ENCODE peak calls at places on chromosome 15, in eight cellular contexts. M is H9, C is body of pancreas, H is adrenal gland, K is PC-3, L is stomach, W is fibroblast of lung, N is HepG2. E is an unnamed sample. For H3K4me1, the result is how much of the 10 kb centered on the place peaks cover.

GRCh38 chr15:89888214-89888804 is 5.5 kb downstream of the AP3S2 start:
- DNase-seq in M (no peak), C (peak), H (peak), K (peak), L (no peak), W (peak), N (peak), E (no peak)

GRCh38 chr15:58467121-58467721 is 35.4 kb downstream of the LIPC start:
- DNase-seq in M (no peak), C (no peak), H (no peak), K (no peak), L (no peak), W (peak), N (peak), E (no peak)

GRCh38 chr15:40536501-40536900 is 28.3 kb downstream of the CCDC32 start:
- DNase-seq in M (no peak), C (no peak), H (peak), K (peak), L (no peak), W (peak), N (no peak), E (no peak)

GRCh38 chr15:31148622-31149505 is 47.3 kb upstream of the TRPM1 start:
- DNase-seq in M (no peak), C (no peak), H (no peak), K (no peak), L (peak), W (no peak), N (no peak), E (peak)

GRCh38 chr15:83112233-83112958 is 5.0 kb downstream of the TM6SF1 start:
- DNase-seq in M (no peak), C (no peak), H (no peak), K (no peak), L (no peak), W (peak), N (no peak), E (no peak)

GRCh38 chr15:31472636-31473383 is 146.2 kb downstream of the KLF13 start:
- DNase-seq in M (peak), C (no peak), H (no peak), K (no peak), L (peak), W (peak), N (no peak), E (no peak)

GRCh38 chr15:29435811-29436210 is 166.2 kb upstream of the NSMCE3 start:
- DNase-seq in M (no peak), C (no peak), H (no peak), K (peak), L (no peak), W (no peak), N (no peak), E (no peak)

GRCh38 chr15:35246376-35246965 is 161.4 kb upstream of the NANOGP8 start:
- DNase-seq in M (no peak), C (no peak), H (no peak), K (no peak), L (no peak), W (no peak), N (no peak), E (no peak)

GRCh38 chr15:57496946-57497944 is 94.5 kb upstream of the MYZAP start:
- DNase-seq in M (no peak), C (peak), H (no peak), K (peak), L (peak), W (peak), N (peak), E (no peak)

GRCh38 chr15:26882112-26882511 is 15.2 kb downstream of the GABRA5 start:
- DNase-seq in M (no peak), C (no peak), H (no peak), K (no peak), L (no peak), W (no peak), N (no peak), E (no peak)

GRCh38 chr15:57743424-57743823 is 36.9 kb downstream of the POLR2M start:
- DNase-seq in M (peak), C (no peak), H (no peak), K (peak), L (no peak), W (no peak), N (peak), E (no peak)

GRCh38 chr15:89141885-89142284 is 53.6 kb downstream of the ABHD2 start:
- DNase-seq in M (no peak), C (no peak), H (no peak), K (no peak), L (no peak), W (peak), N (no peak), E (no peak)

GRCh38 chr15:60592386-60593339 is 113.7 kb upstream of the ICE2 start:
- DNase-seq in M (peak), C (peak), H (peak), K (peak), L (peak), W (peak), N (peak), E (peak)

GRCh38 chr15:73165844-73166243 is 113.6 kb downstream of the NEO1 start:
- DNase-seq in M (no peak), C (no peak), H (no peak), K (no peak), L (no peak), W (peak), N (peak), E (no peak)

GRCh38 chr15:70259030-70259424 is 161.3 kb upstream of the TLE3 start:
- DNase-seq in M (no peak), C (peak), H (peak), K (no peak), L (peak), W (peak), N (no peak), E (no peak)

GRCh38 chr15:48645558-48646330 is at the start of gene FBN1:
- DNase-seq in M (peak), C (peak), H (peak), K (peak), L (peak), W (peak), N (peak), E (peak)

GRCh38 chr15:22257668-22258401 is 177.5 kb downstream of the OR4M2 start:
- DNase-seq in M (no peak), C (no peak), H (no peak), K (no peak), L (no peak), W (no peak), N (no peak), E (no peak)

GRCh38 chr15:70362911-70363310 is 265.2 kb upstream of the TLE3 start:
- DNase-seq in M (peak), C (peak), H (peak), K (peak), L (peak), W (peak), N (peak), E (no peak)

GRCh38 chr15:70665599-70665998 is 97.8 kb downstream of the UACA start:
- DNase-seq in M (no peak), C (no peak), H (no peak), K (no peak), L (no peak), W (no peak), N (no peak), E (no peak)

GRCh38 chr15:26355671-26356070 is 417.2 kb downstream of the GABRB3 start:
- DNase-seq in M (no peak), C (no peak), H (no peak), K (no peak), L (no peak), W (no peak), N (no peak), E (no peak)

GRCh38 chr15:36428102-36428845 is 151.2 kb upstream of the CDIN1 start:
- DNase-seq in M (no peak), C (no peak), H (peak), K (peak), L (no peak), W (peak), N (peak), E (no peak)

GRCh38 chr15:91118796-91119590 is 18.9 kb downstream of the SV2B start:
- DNase-seq in M (no peak), C (no peak), H (no peak), K (no peak), L (no peak), W (no peak), N (no peak), E (no peak)

GRCh38 chr15:40743921-40744809 is 10.9 kb downstream of the RMDN3 start:
- DNase-seq in M (no peak), C (no peak), H (peak), K (no peak), L (no peak), W (peak), N (no peak), E (peak)

GRCh38 chr15:94804613-94805012 is 573.3 kb downstream of the MCTP2 start:
- DNase-seq in M (no peak), C (no peak), H (no peak), K (no peak), L (no peak), W (no peak), N (no peak), E (no peak)

GRCh38 chr15:88623061-88623460 is 1.9 kb downstream of the AEN start:
- DNase-seq in M (no peak), C (no peak), H (peak), K (peak), L (no peak), W (peak), N (peak), E (peak)

GRCh38 chr15:90889313-90889730 is 5.0 kb downstream of the FES start:
- DNase-seq in M (no peak), C (no peak), H (no peak), K (no peak), L (no peak), W (peak), N (no peak), E (no peak)

GRCh38 chr15:41917767-41918430 is 24.0 kb upstream of the SPTBN5 start:
- DNase-seq in M (no peak), C (peak), H (peak), K (peak), L (peak), W (peak), N (no peak), E (no peak)

GRCh38 chr15:60414016-60414682 is 16.4 kb upstream of the ANXA2 start:
- DNase-seq in M (no peak), C (no peak), H (no peak), K (peak), L (no peak), W (peak), N (no peak), E (no peak)

GRCh38 chr15:50137893-50138292 is 18.9 kb upstream of the ATP8B4 start:
- DNase-seq in M (no peak), C (no peak), H (no peak), K (no peak), L (no peak), W (no peak), N (no peak), E (no peak)
- TF ChIP-seq CTCF in M (no peak), C (no peak), H (no peak), K (no peak), L (no peak), W (no peak), N (no peak), E (no peak)

GRCh38 chr15:38564557-38565286 is at the start of gene RASGRP1:
- DNase-seq in M (peak), C (peak), H (peak), K (peak), L (peak), W (peak), N (peak), E (no peak)
- H3K4me1 ChIP-seq in M (under half), C (under half), H (under half), K (under half), L (under half), W (under half), N (under half), E (under half)

GRCh38 chr15:85354432-85354831 is 26.0 kb upstream of the AKAP13 start:
- DNase-seq in M (no peak), C (no peak), H (no peak), K (no peak), L (no peak), W (peak), N (no peak), E (no peak)
- TF ChIP-seq CTCF in M (no peak), C (no peak), H (no peak), K (no peak), L (no peak), W (no peak), N (no peak), E (no peak)

GRCh38 chr15:99101501-99101900 is 3.4 kb upstream of the SYNM start:
- DNase-seq in M (no peak), C (no peak), H (no peak), K (no peak), L (no peak), W (no peak), N (no peak), E (no peak)
- H3K4me1 ChIP-seq in M (under half), C (under half), H (under half), K (under half), L (under half), W (under half), N (under half), E (under half)

GRCh38 chr15:78914027-78914764 is 30.6 kb downstream of the CTSH start:
- DNase-seq in M (no peak), C (peak), H (peak), K (no peak), L (peak), W (peak), N (peak), E (no peak)
- TF ChIP-seq CTCF in M (peak), C (peak), H (peak), K (peak), L (peak), W (peak), N (peak), E (peak)

GRCh38 chr15:68797157-68797556 is 23.5 kb downstream of the ANP32A start:
- DNase-seq in M (no peak), C (no peak), H (no peak), K (no peak), L (no peak), W (peak), N (no peak), E (no peak)
- H3K4me1 ChIP-seq in M (under half), C (under half), H (under half), K (under half), L (half or more), W (under half), N (half or more), E (half or more)

GRCh38 chr15:55795031-55795430 is 52.1 kb upstream of the PRTG start:
- DNase-seq in M (no peak), C (no peak), H (no peak), K (no peak), L (no peak), W (no peak), N (no peak), E (no peak)

GRCh38 chr15:55796321-55796965 is 53.5 kb upstream of the PRTG start:
- DNase-seq in M (no peak), C (no peak), H (no peak), K (peak), L (no peak), W (peak), N (no peak), E (no peak)

GRCh38 chr15:55800216-55800615 is 57.3 kb upstream of the PRTG start:
- DNase-seq in M (no peak), C (no peak), H (no peak), K (no peak), L (no peak), W (no peak), N (no peak), E (no peak)

GRCh38 chr15:55802600-55803376 is 59.8 kb upstream of the PRTG start:
- DNase-seq in M (no peak), C (no peak), H (no peak), K (no peak), L (no peak), W (no peak), N (no peak), E (no peak)

DNA sequence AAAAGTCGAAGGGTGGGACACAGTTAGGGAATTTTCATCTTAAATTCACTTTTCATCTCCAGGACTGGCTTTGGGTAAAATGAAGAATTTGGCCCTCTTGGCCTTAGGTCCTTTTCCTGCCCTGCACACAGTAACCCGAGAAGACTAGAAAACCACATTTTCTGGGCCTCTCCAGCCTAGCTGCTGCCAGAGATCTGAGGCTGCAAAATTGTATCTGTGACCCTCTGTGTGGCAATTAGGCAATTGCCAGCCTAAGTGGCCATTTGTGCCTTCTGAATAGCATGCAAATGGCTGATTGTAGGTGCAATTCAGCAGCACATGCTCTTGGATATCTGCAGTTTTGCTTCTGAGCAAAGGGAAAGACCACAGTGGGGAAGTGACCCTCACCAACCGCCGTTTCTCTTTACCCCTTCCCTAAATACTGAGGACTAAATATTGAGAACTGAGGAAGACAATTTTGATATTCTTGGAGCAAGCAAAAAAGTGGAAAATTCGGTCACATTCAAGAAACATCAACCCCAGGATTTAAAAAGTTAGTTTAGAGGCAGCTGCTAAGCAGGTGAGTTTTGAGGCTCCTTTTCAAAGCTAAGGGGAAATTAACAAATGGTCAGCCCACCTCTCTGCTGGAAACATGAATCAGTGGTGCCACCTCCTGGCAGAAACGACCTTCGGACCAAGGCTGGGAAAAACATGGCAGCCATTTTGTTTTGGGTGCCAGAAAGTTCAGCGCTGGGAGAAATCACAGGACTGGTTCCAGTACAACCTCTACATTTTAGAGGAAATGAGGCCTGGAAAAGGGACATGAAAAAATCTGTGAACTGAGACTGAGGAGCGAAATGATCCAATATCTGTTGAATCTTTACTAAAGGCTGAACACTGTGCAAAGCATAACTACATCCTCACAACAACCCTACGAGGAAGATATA is 56.6 kb upstream of the PRTG start:
- DNase-seq in M (peak), C (peak), H (peak), K (peak), L (peak), W (peak), N (peak), E (no peak)
- TF ChIP-seq CTCF in M (peak), C (peak), H (peak), K (peak), L (peak), W (peak), N (peak), E (no peak)

GRCh38 chr15:67413770-67414429 is 107.0 kb upstream of the C15orf61 start:
- DNase-seq in M (no peak), C (no peak), H (no peak), K (peak), L (no peak), W (peak), N (peak), E (no peak)

GRCh38 chr15:67407709-67408257 is 113.1 kb upstream of the C15orf61 start:
- DNase-seq in M (no peak), C (no peak), H (no peak), K (no peak), L (no peak), W (no peak), N (no peak), E (no peak)

GRCh38 chr15:67415186-67415585 is 105.7 kb upstream of the C15orf61 start:
- DNase-seq in M (no peak), C (no peak), H (no peak), K (no peak), L (no peak), W (no peak), N (no peak), E (no peak)

GRCh38 chr15:67409175-67409574 is 111.8 kb upstream of the C15orf61 start:
- DNase-seq in M (no peak), C (no peak), H (no peak), K (no peak), L (no peak), W (no peak), N (no peak), E (no peak)

DNA sequence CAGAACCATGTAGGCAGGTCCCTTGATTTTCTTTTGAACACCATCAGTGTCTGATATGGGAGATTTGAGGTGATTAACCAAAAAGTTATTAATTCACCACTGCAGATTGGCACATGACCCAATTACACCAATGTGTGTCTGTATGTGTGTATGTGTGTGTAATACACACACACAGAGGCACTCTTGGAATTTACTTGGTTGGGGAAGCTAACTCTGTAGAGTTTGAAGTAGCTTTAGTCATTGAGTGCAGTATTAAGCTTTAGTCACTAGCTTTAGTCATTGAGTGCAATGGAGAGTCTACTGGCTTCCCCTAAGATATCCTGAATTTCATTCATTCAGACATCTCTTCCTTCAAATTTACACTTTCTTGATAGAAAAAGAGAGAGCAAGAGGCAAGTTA is 109.4 kb upstream of the C15orf61 start:
- DNase-seq in M (no peak), C (no peak), H (no peak), K (no peak), L (no peak), W (peak), N (no peak), E (no peak)
- H3K4me1 ChIP-seq in M (under half), C (under half), H (under half), K (under half), L (under half), W (under half), N (under half), E (under half)

GRCh38 chr15:63246691-63247464 is 30.5 kb upstream of the APH1B start:
- DNase-seq in M (no peak), C (no peak), H (peak), K (peak), L (no peak), W (peak), N (peak), E (no peak)
- TF ChIP-seq CTCF in M (no peak), C (no peak), H (no peak), K (no peak), L (no peak), W (no peak), N (no peak), E (no peak)

GRCh38 chr15:77617507-77618285 is 15.0 kb downstream of the LINGO1 start:
- DNase-seq in M (peak), C (no peak), H (no peak), K (peak), L (no peak), W (no peak), N (peak), E (no peak)

GRCh38 chr15:77620297-77620696 is 12.4 kb downstream of the LINGO1 start:
- DNase-seq in M (no peak), C (no peak), H (no peak), K (no peak), L (no peak), W (no peak), N (no peak), E (no peak)

GRCh38 chr15:77621847-77622211 is 10.9 kb downstream of the LINGO1 start:
- DNase-seq in M (no peak), C (no peak), H (no peak), K (no peak), L (no peak), W (no peak), N (no peak), E (no peak)

GRCh38 chr15:77620960-77621647 is 11.6 kb downstream of the LINGO1 start:
- DNase-seq in M (no peak), C (no peak), H (no peak), K (no peak), L (no peak), W (no peak), N (no peak), E (no peak)

DNA sequence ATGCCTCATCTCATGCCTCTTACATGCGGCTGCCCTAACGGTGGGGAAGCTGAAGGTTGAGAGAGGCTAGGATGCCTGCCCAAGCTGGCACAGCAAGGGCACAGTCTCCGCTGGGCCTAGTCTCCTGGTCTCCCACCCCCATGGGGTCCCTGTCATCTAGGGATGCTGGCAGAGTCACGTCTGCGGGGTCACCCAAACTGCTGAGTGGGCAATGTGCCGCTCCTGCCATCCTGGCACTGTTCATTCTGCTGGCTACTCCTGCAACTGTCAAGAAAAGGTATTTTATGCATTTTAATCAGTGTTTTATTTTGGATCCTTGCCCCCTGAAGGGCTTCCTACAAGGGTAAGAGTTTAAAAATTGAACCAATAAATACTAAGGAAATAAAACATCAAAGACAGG is 12.8 kb downstream of the LINGO1 start:
- DNase-seq in M (no peak), C (no peak), H (no peak), K (no peak), L (no peak), W (no peak), N (no peak), E (no peak)
- H3K4me1 ChIP-seq in M (under half), C (under half), H (under half), K (under half), L (under half), W (under half), N (under half), E (under half)